ENCODE peak calls at places on chromosomes 6 and 20, in seven cellular contexts. One of them, this sample, is unnamed.

GRCh38 chr6:69867075-69867911 is 937 bp downstream of the COL19A1 start:
- DNase-seq in K562: peak; percentile 59
- DNase-seq in psoas muscle: peak; percentile 78
- DNase-seq in hepatocyte: peak; percentile 84
- DNase-seq in gastrocnemius medialis: peak; percentile 21
- DNase-seq in MM.1S: peak; percentile 74
- DNase-seq in brain microvascular endothelial cell: peak; percentile 7
- DNase-seq in this sample: no peak

GRCh38 chr6:13268914-13269532 is 59.3 kb downstream of the TBC1D7 start:
- DNase-seq in K562: peak; percentile 33
- DNase-seq in psoas muscle: no peak
- DNase-seq in MM.1S: no peak
- DNase-seq in hepatocyte: peak; percentile 40
- DNase-seq in brain microvascular endothelial cell: peak; percentile 40
- DNase-seq in gastrocnemius medialis: no peak
- DNase-seq in this sample: peak; percentile 10

GRCh38 chr6:21748343-21749063 is 155.0 kb downstream of the SOX4 start:
- DNase-seq in K562: no peak
- DNase-seq in MM.1S: no peak
- DNase-seq in psoas muscle: no peak
- DNase-seq in gastrocnemius medialis: no peak
- DNase-seq in hepatocyte: no peak
- DNase-seq in brain microvascular endothelial cell: peak; percentile 65
- DNase-seq in this sample: no peak

GRCh38 chr6:84546427-84546914 is 217.9 kb downstream of the TBX18 start:
- DNase-seq in K562: no peak
- DNase-seq in brain microvascular endothelial cell: no peak
- DNase-seq in hepatocyte: no peak
- DNase-seq in MM.1S: no peak
- DNase-seq in gastrocnemius medialis: no peak
- DNase-seq in psoas muscle: no peak
- DNase-seq in this sample: no peak

GRCh38 chr20:50387996-50388332 is 122.2 kb upstream of the PTPN1 start:
- DNase-seq in hepatocyte: no peak
- DNase-seq in brain microvascular endothelial cell: peak; percentile 20
- DNase-seq in K562: no peak
- DNase-seq in gastrocnemius medialis: no peak
- DNase-seq in psoas muscle: no peak
- DNase-seq in MM.1S: no peak
- DNase-seq in this sample: no peak

GRCh38 chr6:111958534-111958933 is 85.3 kb upstream of the FYN start:
- DNase-seq in K562: no peak
- DNase-seq in hepatocyte: no peak
- DNase-seq in gastrocnemius medialis: no peak
- DNase-seq in brain microvascular endothelial cell: no peak
- DNase-seq in psoas muscle: no peak
- DNase-seq in MM.1S: no peak
- DNase-seq in this sample: no peak

GRCh38 chr6:73231986-73232391 is 6.7 kb upstream of the KHDC1L start:
- DNase-seq in hepatocyte: no peak
- DNase-seq in MM.1S: peak; percentile 48
- DNase-seq in brain microvascular endothelial cell: no peak
- DNase-seq in gastrocnemius medialis: no peak
- DNase-seq in psoas muscle: no peak
- DNase-seq in K562: no peak
- DNase-seq in this sample: no peak

GRCh38 chr6:98633886-98634285 is 200.5 kb upstream of the POU3F2 start:
- DNase-seq in gastrocnemius medialis: no peak
- DNase-seq in MM.1S: no peak
- DNase-seq in psoas muscle: no peak
- DNase-seq in hepatocyte: no peak
- DNase-seq in K562: no peak
- DNase-seq in brain microvascular endothelial cell: no peak
- DNase-seq in this sample: no peak

GRCh38 chr6:28981391-28981832 is 23.7 kb downstream of the ZNF311 start:
- DNase-seq in MM.1S: peak; percentile 76
- DNase-seq in K562: peak; percentile 89
- DNase-seq in brain microvascular endothelial cell: peak; percentile 47
- DNase-seq in gastrocnemius medialis: no peak
- DNase-seq in hepatocyte: peak; percentile 81
- DNase-seq in psoas muscle: peak; percentile 68
- DNase-seq in this sample: no peak

GRCh38 chr20:300345-300744 is 3.0 kb downstream of the ZCCHC3 start:
- DNase-seq in gastrocnemius medialis: no peak
- DNase-seq in K562: no peak
- DNase-seq in hepatocyte: no peak
- DNase-seq in MM.1S: no peak
- DNase-seq in brain microvascular endothelial cell: no peak
- DNase-seq in psoas muscle: no peak
- DNase-seq in this sample: no peak
- H3K27ac ChIP-seq in gastrocnemius medialis: no peak overlapping the region
- H3K27ac ChIP-seq in K562: no peak overlapping the region
- H3K27ac ChIP-seq in hepatocyte: peak overlapping the region; percentile 91
- H3K27ac ChIP-seq in MM.1S: no peak overlapping the region
- H3K27ac ChIP-seq in brain microvascular endothelial cell: no peak overlapping the region
- H3K27ac ChIP-seq in psoas muscle: no peak overlapping the region
- H3K27ac ChIP-seq in this sample: peak overlapping the region; percentile 52

GRCh38 chr6:90940812-90941481 is 354.1 kb upstream of the MAP3K7 start:
- DNase-seq in brain microvascular endothelial cell: peak; percentile 40
- DNase-seq in K562: peak; percentile 59
- DNase-seq in gastrocnemius medialis: no peak
- DNase-seq in psoas muscle: no peak
- DNase-seq in hepatocyte: peak; percentile 65
- DNase-seq in MM.1S: peak; percentile 89
- DNase-seq in this sample: peak; percentile 10
- TF ChIP-seq CTCF in brain microvascular endothelial cell: peak; percentile 47
- TF ChIP-seq CTCF in K562: peak; percentile 34
- TF ChIP-seq CTCF in gastrocnemius medialis: peak; percentile 56
- TF ChIP-seq CTCF in psoas muscle: peak; percentile 57
- TF ChIP-seq CTCF in hepatocyte: peak; percentile 67
- TF ChIP-seq CTCF in MM.1S: peak; percentile 69
- TF ChIP-seq CTCF in this sample: peak; percentile 54

GRCh38 chr20:57111028-57111373 is 155.4 kb downstream of the BMP7 start:
- DNase-seq in brain microvascular endothelial cell: no peak
- DNase-seq in hepatocyte: no peak
- DNase-seq in MM.1S: no peak
- DNase-seq in gastrocnemius medialis: no peak
- DNase-seq in K562: no peak
- DNase-seq in psoas muscle: no peak
- DNase-seq in this sample: no peak

GRCh38 chr20:57108218-57108617 is 158.2 kb downstream of the BMP7 start:
- DNase-seq in K562: no peak
- DNase-seq in psoas muscle: no peak
- DNase-seq in gastrocnemius medialis: no peak
- DNase-seq in MM.1S: no peak
- DNase-seq in hepatocyte: no peak
- DNase-seq in brain microvascular endothelial cell: no peak
- DNase-seq in this sample: no peak

GRCh38 chr20:57108742-57109141 is 157.7 kb downstream of the BMP7 start:
- DNase-seq in psoas muscle: no peak
- DNase-seq in K562: no peak
- DNase-seq in gastrocnemius medialis: no peak
- DNase-seq in MM.1S: no peak
- DNase-seq in hepatocyte: no peak
- DNase-seq in brain microvascular endothelial cell: no peak
- DNase-seq in this sample: no peak

GRCh38 chr20:57107208-57107607 is 159.2 kb downstream of the BMP7 start:
- DNase-seq in MM.1S: no peak
- DNase-seq in gastrocnemius medialis: no peak
- DNase-seq in psoas muscle: no peak
- DNase-seq in brain microvascular endothelial cell: no peak
- DNase-seq in K562: no peak
- DNase-seq in hepatocyte: no peak
- DNase-seq in this sample: no peak

DNA sequence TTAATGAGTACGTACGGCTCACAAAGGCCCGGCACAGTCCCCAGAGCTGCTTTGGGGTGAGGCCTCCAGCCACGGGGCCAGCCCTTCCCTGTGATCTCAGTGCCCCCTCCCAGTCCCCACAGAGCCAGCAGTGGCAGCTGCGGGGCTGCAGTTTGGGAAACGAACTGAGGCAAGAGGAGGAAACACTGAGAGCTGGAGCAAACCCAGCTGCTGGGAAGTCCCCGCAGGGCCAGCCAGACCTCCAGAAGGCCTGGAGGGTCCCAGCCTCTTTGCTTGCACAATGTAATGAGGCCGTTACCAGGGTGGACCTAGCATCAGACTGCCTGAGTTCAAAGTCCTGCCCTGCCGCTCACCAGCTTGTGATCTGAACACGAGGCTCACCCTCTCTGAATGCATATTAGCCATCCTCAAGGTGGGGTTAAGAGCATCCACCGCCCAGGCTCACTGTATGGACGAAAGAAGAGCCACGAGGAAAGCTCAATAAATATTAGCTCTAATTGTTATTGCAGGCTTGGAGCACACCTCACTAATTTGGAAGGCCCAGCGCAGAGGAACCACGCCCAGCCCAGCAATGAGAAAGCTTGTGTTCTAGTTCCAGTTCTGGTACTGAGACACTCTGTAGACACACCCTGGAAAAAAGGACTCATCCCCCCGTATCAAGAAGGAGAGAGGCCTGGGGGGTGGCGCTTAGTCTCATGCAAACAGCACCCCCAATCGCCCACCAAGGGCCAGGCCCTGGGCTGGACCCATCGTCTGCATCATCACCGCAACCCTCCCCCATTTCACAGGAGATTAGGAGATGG is 157.1 kb downstream of the BMP7 start:
- DNase-seq in gastrocnemius medialis: no peak
- DNase-seq in K562: no peak
- DNase-seq in brain microvascular endothelial cell: no peak
- DNase-seq in psoas muscle: peak; percentile 68
- DNase-seq in MM.1S: no peak
- DNase-seq in hepatocyte: peak; percentile 70
- DNase-seq in this sample: no peak
- H3K27ac ChIP-seq in gastrocnemius medialis: no peak overlapping the region
- H3K27ac ChIP-seq in K562: no peak overlapping the region
- H3K27ac ChIP-seq in brain microvascular endothelial cell: no peak overlapping the region
- H3K27ac ChIP-seq in psoas muscle: no peak overlapping the region
- H3K27ac ChIP-seq in MM.1S: no peak overlapping the region
- H3K27ac ChIP-seq in hepatocyte: peak overlapping the region; percentile 69
- H3K27ac ChIP-seq in this sample: no peak overlapping the region

GRCh38 chr20:57451759-57452661 is 60.8 kb downstream of the RBM38 start:
- DNase-seq in brain microvascular endothelial cell: no peak
- DNase-seq in K562: peak; percentile 93
- DNase-seq in psoas muscle: peak; percentile 69
- DNase-seq in hepatocyte: no peak
- DNase-seq in gastrocnemius medialis: peak; percentile 70
- DNase-seq in MM.1S: no peak
- DNase-seq in this sample: no peak
- TF ChIP-seq CTCF in brain microvascular endothelial cell: no peak
- TF ChIP-seq CTCF in K562: no peak
- TF ChIP-seq CTCF in psoas muscle: no peak
- TF ChIP-seq CTCF in hepatocyte: no peak
- TF ChIP-seq CTCF in gastrocnemius medialis: no peak
- TF ChIP-seq CTCF in MM.1S: no peak
- TF ChIP-seq CTCF in this sample: no peak